ENCODE peak calls at places on chromosomes 12 and 14, in six cellular contexts. One of them, this sample, is unnamed.

GRCh38 chr12:39619316-39619659 is 315 bp downstream of the ABCD2 start:
- DNase-seq in SK-N-SH: peak; percentile 32
- DNase-seq in lung: no peak
- DNase-seq in uterus: no peak
- DNase-seq in left ventricle myocardium inferior: no peak
- DNase-seq in astrocyte: no peak
- DNase-seq in this sample: no peak

GRCh38 chr14:72462041-72462440 is 431.9 kb downstream of the DPF3 start:
- DNase-seq in astrocyte: no peak
- DNase-seq in lung: no peak
- DNase-seq in SK-N-SH: no peak
- DNase-seq in uterus: no peak
- DNase-seq in left ventricle myocardium inferior: no peak
- DNase-seq in this sample: no peak

GRCh38 chr12:48977290-48978281 is 536 bp upstream of the WNT1 start:
- DNase-seq in astrocyte: peak; percentile 46
- DNase-seq in left ventricle myocardium inferior: no peak
- DNase-seq in SK-N-SH: peak; percentile 91
- DNase-seq in lung: peak; percentile 62
- DNase-seq in uterus: no peak
- DNase-seq in this sample: peak; percentile 83

GRCh38 chr12:104280111-104280510 is 23.4 kb upstream of the EID3 start:
- DNase-seq in astrocyte: no peak
- DNase-seq in SK-N-SH: no peak
- DNase-seq in uterus: no peak
- DNase-seq in lung: no peak
- DNase-seq in left ventricle myocardium inferior: no peak
- DNase-seq in this sample: no peak

GRCh38 chr12:120231316-120232011 is 30.6 kb upstream of the RPLP0 start:
- DNase-seq in SK-N-SH: no peak
- DNase-seq in uterus: no peak
- DNase-seq in left ventricle myocardium inferior: peak; percentile 58
- DNase-seq in astrocyte: peak; percentile 97
- DNase-seq in lung: peak; percentile 70
- DNase-seq in this sample: peak; percentile 74

GRCh38 chr14:91985521-91986255 is 38.2 kb upstream of the FBLN5 start:
- DNase-seq in lung: no peak
- DNase-seq in SK-N-SH: no peak
- DNase-seq in left ventricle myocardium inferior: no peak
- DNase-seq in uterus: no peak
- DNase-seq in astrocyte: peak; percentile 47
- DNase-seq in this sample: no peak

GRCh38 chr12:58942345-58942744 is 22.0 kb upstream of the LRIG3 start:
- DNase-seq in SK-N-SH: no peak
- DNase-seq in uterus: no peak
- DNase-seq in astrocyte: no peak
- DNase-seq in left ventricle myocardium inferior: no peak
- DNase-seq in lung: no peak
- DNase-seq in this sample: no peak

GRCh38 chr14:63611078-63611477 is 30.6 kb downstream of the WDR89 start:
- DNase-seq in SK-N-SH: no peak
- DNase-seq in left ventricle myocardium inferior: no peak
- DNase-seq in lung: peak; percentile 38
- DNase-seq in uterus: no peak
- DNase-seq in astrocyte: no peak
- DNase-seq in this sample: no peak

GRCh38 chr12:14959463-14959862 is 1.9 kb downstream of the ARHGDIB start:
- DNase-seq in uterus: no peak
- DNase-seq in SK-N-SH: no peak
- DNase-seq in lung: no peak
- DNase-seq in left ventricle myocardium inferior: no peak
- DNase-seq in astrocyte: no peak
- DNase-seq in this sample: no peak

GRCh38 chr14:77148510-77149231 is 7.1 kb upstream of the ZDHHC22 start:
- DNase-seq in lung: no peak
- DNase-seq in left ventricle myocardium inferior: no peak
- DNase-seq in SK-N-SH: no peak
- DNase-seq in astrocyte: no peak
- DNase-seq in uterus: no peak
- DNase-seq in this sample: no peak

GRCh38 chr12:87117516-87117915 is 861.3 kb upstream of the MGAT4C start:
- DNase-seq in lung: no peak
- DNase-seq in SK-N-SH: no peak
- DNase-seq in uterus: no peak
- DNase-seq in left ventricle myocardium inferior: no peak
- DNase-seq in astrocyte: no peak
- DNase-seq in this sample: no peak

GRCh38 chr12:46808955-46809697 is 16.7 kb downstream of the SLC38A4 start:
- DNase-seq in left ventricle myocardium inferior: no peak
- DNase-seq in lung: no peak
- DNase-seq in uterus: no peak
- DNase-seq in astrocyte: no peak
- DNase-seq in SK-N-SH: no peak
- DNase-seq in this sample: no peak

GRCh38 chr14:88166616-88167015 is 156.5 kb downstream of the KCNK10 start:
- DNase-seq in astrocyte: peak; percentile 61
- DNase-seq in lung: no peak
- DNase-seq in SK-N-SH: no peak
- DNase-seq in left ventricle myocardium inferior: no peak
- DNase-seq in uterus: no peak
- DNase-seq in this sample: no peak

GRCh38 chr14:59698793-59699192 is 122.2 kb upstream of the CCDC175 start:
- DNase-seq in astrocyte: peak; percentile 6
- DNase-seq in uterus: no peak
- DNase-seq in lung: no peak
- DNase-seq in left ventricle myocardium inferior: no peak
- DNase-seq in SK-N-SH: no peak
- DNase-seq in this sample: no peak

GRCh38 chr12:78208106-78208505 is 377.4 kb downstream of the NAV3 start:
- DNase-seq in astrocyte: peak; percentile 67
- DNase-seq in lung: no peak
- DNase-seq in SK-N-SH: no peak
- DNase-seq in left ventricle myocardium inferior: no peak
- DNase-seq in uterus: no peak
- DNase-seq in this sample: no peak

GRCh38 chr14:54478621-54479215 is 10.1 kb downstream of the GMFB start:
- DNase-seq in left ventricle myocardium inferior: no peak
- DNase-seq in uterus: no peak
- DNase-seq in SK-N-SH: no peak
- DNase-seq in lung: no peak
- DNase-seq in astrocyte: no peak
- DNase-seq in this sample: no peak

GRCh38 chr12:59193476-59194050 is 273.3 kb upstream of the LRIG3 start:
- DNase-seq in lung: no peak
- DNase-seq in uterus: no peak
- DNase-seq in left ventricle myocardium inferior: no peak
- DNase-seq in SK-N-SH: no peak
- DNase-seq in astrocyte: no peak
- DNase-seq in this sample: no peak

GRCh38 chr12:79508622-79509021 is 182.1 kb downstream of the PAWR start:
- DNase-seq in left ventricle myocardium inferior: no peak
- DNase-seq in uterus: no peak
- DNase-seq in SK-N-SH: no peak
- DNase-seq in astrocyte: no peak
- DNase-seq in lung: no peak
- DNase-seq in this sample: no peak

GRCh38 chr12:87266305-87266704 is 762.9 kb downstream of the C12orf50 start:
- DNase-seq in astrocyte: no peak
- DNase-seq in SK-N-SH: no peak
- DNase-seq in uterus: no peak
- DNase-seq in left ventricle myocardium inferior: no peak
- DNase-seq in lung: no peak
- DNase-seq in this sample: no peak

GRCh38 chr12:121795029-121795977 is 1.8 kb upstream of the RHOF start:
- DNase-seq in SK-N-SH: peak; percentile 86
- DNase-seq in astrocyte: no peak
- DNase-seq in left ventricle myocardium inferior: peak; percentile 89
- DNase-seq in lung: peak; percentile 89
- DNase-seq in uterus: peak; percentile 92
- DNase-seq in this sample: peak; percentile 95

GRCh38 chr12:121798807-121799174 is 5.0 kb upstream of the SETD1B start:
- DNase-seq in SK-N-SH: no peak
- DNase-seq in astrocyte: no peak
- DNase-seq in uterus: no peak
- DNase-seq in lung: no peak
- DNase-seq in left ventricle myocardium inferior: no peak
- DNase-seq in this sample: no peak

GRCh38 chr12:121797937-121798801 is 4.7 kb upstream of the RHOF start:
- DNase-seq in lung: peak; percentile 61
- DNase-seq in SK-N-SH: peak; percentile 83
- DNase-seq in astrocyte: no peak
- DNase-seq in left ventricle myocardium inferior: peak; percentile 84
- DNase-seq in uterus: peak; percentile 77
- DNase-seq in this sample: no peak

GRCh38 chr12:121799175-121799841 is 4.5 kb upstream of the SETD1B start:
- DNase-seq in SK-N-SH: peak; percentile 75
- DNase-seq in lung: peak; percentile 71
- DNase-seq in astrocyte: peak; percentile 86
- DNase-seq in left ventricle myocardium inferior: peak; percentile 78
- DNase-seq in uterus: peak; percentile 77
- DNase-seq in this sample: no peak

DNA sequence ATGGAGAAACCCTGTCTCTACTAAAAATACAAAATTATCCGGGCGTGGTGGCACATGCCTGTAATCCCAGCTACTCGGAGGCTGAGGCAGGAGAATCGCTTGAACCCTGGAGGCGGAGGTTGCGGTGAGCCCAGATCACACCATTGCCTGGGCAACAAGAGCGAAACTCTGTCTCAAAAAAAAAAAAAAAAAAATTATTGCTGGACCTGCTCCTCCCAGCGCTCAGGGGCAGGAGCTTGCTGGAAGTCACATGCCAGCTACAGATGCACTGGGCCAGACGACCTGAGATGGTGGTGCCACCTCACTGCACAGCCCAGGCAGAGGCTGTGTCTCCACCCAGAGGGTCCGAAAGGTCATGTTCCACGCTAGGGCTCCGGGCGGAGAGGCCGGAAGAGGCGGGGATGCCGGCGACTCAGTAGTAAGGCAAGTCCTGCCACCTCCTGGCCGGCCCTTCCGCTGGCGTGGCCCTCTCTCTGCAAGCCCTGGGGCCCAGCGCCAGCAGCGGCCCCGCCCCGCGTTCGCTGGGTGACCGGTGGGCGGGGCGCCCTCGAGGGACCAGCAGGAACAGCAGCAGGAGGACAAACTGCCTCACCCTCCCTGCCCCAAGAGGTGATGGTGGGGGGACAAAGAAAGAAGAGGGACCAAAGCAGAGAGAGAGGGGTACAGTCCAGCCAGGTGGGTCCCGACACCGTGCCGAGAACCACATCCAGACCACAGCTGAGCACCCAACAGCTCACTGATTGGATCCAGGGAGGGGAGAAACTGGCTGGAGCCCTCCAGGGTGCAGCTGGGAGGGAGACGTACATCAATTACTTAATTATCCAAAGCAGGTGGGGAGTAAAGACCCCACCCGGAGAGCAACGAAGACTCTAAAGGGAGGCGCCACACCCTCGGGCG is 3.6 kb upstream of the RHOF start:
- DNase-seq in left ventricle myocardium inferior: peak; percentile 96
- DNase-seq in SK-N-SH: peak; percentile 82
- DNase-seq in uterus: peak; percentile 90
- DNase-seq in lung: peak; percentile 94
- DNase-seq in astrocyte: peak; percentile 79
- DNase-seq in this sample: peak; percentile 96
- H3K4me1 ChIP-seq in left ventricle myocardium inferior: peaks cover 93% of the 10 kb centered on the region
- H3K4me1 ChIP-seq in SK-N-SH: peaks cover 67% of the 10 kb centered on the region
- H3K4me1 ChIP-seq in uterus: peaks cover 49% of the 10 kb centered on the region
- H3K4me1 ChIP-seq in lung: peaks cover 26% of the 10 kb centered on the region
- H3K4me1 ChIP-seq in astrocyte: peaks cover 67% of the 10 kb centered on the region
- H3K4me1 ChIP-seq in this sample: peaks cover 9% of the 10 kb centered on the region

DNA sequence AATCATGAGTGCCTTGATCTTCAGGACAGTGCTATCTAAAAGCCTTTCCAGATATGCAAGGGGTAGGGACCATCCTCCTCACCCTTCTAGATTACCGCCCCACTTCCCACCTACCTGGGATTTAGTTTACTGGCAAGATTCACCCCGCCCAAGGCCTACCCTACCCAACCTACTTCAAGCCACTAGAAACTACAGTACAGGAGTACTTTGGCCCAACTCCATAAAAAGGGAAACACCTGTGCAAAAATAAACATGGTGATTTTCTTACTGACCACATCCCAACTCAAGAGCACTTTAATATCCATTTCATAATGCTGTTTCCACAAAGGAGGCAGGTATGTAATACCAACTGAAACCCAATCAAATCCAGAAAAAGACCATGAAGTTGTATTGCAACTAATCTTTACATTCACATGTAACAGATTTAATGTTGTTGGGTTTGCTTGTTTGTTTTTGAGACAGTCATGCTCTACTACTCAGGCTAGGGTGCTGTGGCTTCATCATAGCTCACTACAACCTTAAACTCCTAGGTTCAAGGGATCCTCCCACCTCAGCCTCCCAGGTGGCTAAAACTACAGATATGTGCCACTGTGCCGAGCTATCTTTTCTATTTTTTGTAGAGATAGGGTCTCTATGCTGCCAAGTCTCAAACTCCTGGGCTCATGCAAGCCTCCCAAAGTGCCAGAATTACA is 41.7 kb upstream of the RAP1B start:
- DNase-seq in uterus: no peak
- DNase-seq in lung: peak; percentile 33
- DNase-seq in astrocyte: no peak
- DNase-seq in left ventricle myocardium inferior: no peak
- DNase-seq in SK-N-SH: no peak
- DNase-seq in this sample: no peak
- H3K4me1 ChIP-seq in uterus: no peaks in the 10 kb centered on the region
- H3K4me1 ChIP-seq in lung: no peaks in the 10 kb centered on the region
- H3K4me1 ChIP-seq in astrocyte: peaks cover 9% of the 10 kb centered on the region
- H3K4me1 ChIP-seq in left ventricle myocardium inferior: no peaks in the 10 kb centered on the region
- H3K4me1 ChIP-seq in SK-N-SH: no peaks in the 10 kb centered on the region
- H3K4me1 ChIP-seq in this sample: no peaks in the 10 kb centered on the region

GRCh38 chr14:31622060-31622459 is 60.9 kb downstream of the NUBPL start:
- DNase-seq in SK-N-SH: no peak
- DNase-seq in uterus: no peak
- DNase-seq in left ventricle myocardium inferior: no peak
- DNase-seq in lung: no peak
- DNase-seq in astrocyte: no peak
- DNase-seq in this sample: no peak
- H3K4me1 ChIP-seq in SK-N-SH: no peaks in the 10 kb centered on the region
- H3K4me1 ChIP-seq in uterus: no peaks in the 10 kb centered on the region
- H3K4me1 ChIP-seq in left ventricle myocardium inferior: no peaks in the 10 kb centered on the region
- H3K4me1 ChIP-seq in lung: no peaks in the 10 kb centered on the region
- H3K4me1 ChIP-seq in astrocyte: no peaks in the 10 kb centered on the region
- H3K4me1 ChIP-seq in this sample: no peaks in the 10 kb centered on the region

GRCh38 chr12:8037947-8038346 is 5.4 kb downstream of the FOXJ2 start:
- DNase-seq in lung: no peak
- DNase-seq in left ventricle myocardium inferior: no peak
- DNase-seq in uterus: no peak
- DNase-seq in astrocyte: no peak
- DNase-seq in SK-N-SH: no peak
- DNase-seq in this sample: no peak

GRCh38 chr12:8034802-8035201 is 2.3 kb downstream of the FOXJ2 start:
- DNase-seq in lung: no peak
- DNase-seq in astrocyte: no peak
- DNase-seq in left ventricle myocardium inferior: no peak
- DNase-seq in SK-N-SH: no peak
- DNase-seq in uterus: no peak
- DNase-seq in this sample: no peak

GRCh38 chr12:8035440-8036010 is 3.0 kb downstream of the FOXJ2 start:
- DNase-seq in uterus: no peak
- DNase-seq in astrocyte: peak; percentile 37
- DNase-seq in SK-N-SH: no peak
- DNase-seq in left ventricle myocardium inferior: no peak
- DNase-seq in lung: no peak
- DNase-seq in this sample: no peak

GRCh38 chr12:8037046-8037663 is 4.6 kb downstream of the FOXJ2 start:
- DNase-seq in astrocyte: no peak
- DNase-seq in uterus: no peak
- DNase-seq in SK-N-SH: no peak
- DNase-seq in lung: no peak
- DNase-seq in left ventricle myocardium inferior: no peak
- DNase-seq in this sample: no peak

GRCh38 chr12:8036366-8036765 is 3.9 kb downstream of the FOXJ2 start:
- DNase-seq in astrocyte: no peak
- DNase-seq in lung: no peak
- DNase-seq in SK-N-SH: no peak
- DNase-seq in left ventricle myocardium inferior: peak; percentile 45
- DNase-seq in uterus: no peak
- DNase-seq in this sample: no peak
- H3K4me1 ChIP-seq in astrocyte: peaks cover 47% of the 10 kb centered on the region
- H3K4me1 ChIP-seq in lung: peaks cover 28% of the 10 kb centered on the region
- H3K4me1 ChIP-seq in SK-N-SH: peaks cover 39% of the 10 kb centered on the region
- H3K4me1 ChIP-seq in left ventricle myocardium inferior: peaks cover 85% of the 10 kb centered on the region
- H3K4me1 ChIP-seq in uterus: no peaks in the 10 kb centered on the region
- H3K4me1 ChIP-seq in this sample: peaks cover 49% of the 10 kb centered on the region

This sample was measured in Peyer's patch.